ENCODE peak calls at places on chromosomes 12 and 14, in nine cellular contexts. B is NB4, P is fibroblast of mammary gland, L is adrenal gland, C is body of pancreas, S is fibroblast of lung, X is transverse colon, H is gastrocnemius medialis, M is IMR-90. Z is an unnamed sample.

GRCh38 chr14:21917699-21918436 is 244.2 kb upstream of the OR4E1 start:
- DNase-seq in C (peak; percentile 35), M (peak; percentile 41), P (peak; percentile 52), S (peak; percentile 21), H (no peak), L (peak; percentile 27), B (peak; percentile 48), X (peak; percentile 28), Z (no peak)

GRCh38 chr14:87990687-87991086 is 2.3 kb downstream of the GALC start:
- DNase-seq in P (no peak), B (peak; percentile 8), M (no peak), L (peak; percentile 24), X (no peak), C (no peak), H (no peak), S (no peak), Z (peak; percentile 34)

GRCh38 chr14:23406725-23407355 is 1.2 kb downstream of the MYH6 start:
- DNase-seq in M (no peak), L (no peak), C (no peak), S (no peak), P (no peak), X (no peak), B (no peak), H (peak; percentile 77), Z (no peak)

GRCh38 chr12:27284751-27285150 is 40.7 kb downstream of the STK38L start:
- DNase-seq in B (peak; percentile 88), P (peak; percentile 89), H (no peak), M (peak; percentile 85), C (no peak), L (no peak), X (no peak), S (peak; percentile 93), Z (no peak)

GRCh38 chr12:128449146-128449894 is 182.3 kb downstream of the TMEM132C start:
- DNase-seq in M (no peak), H (no peak), C (no peak), L (no peak), P (no peak), X (no peak), B (no peak), S (no peak), Z (no peak)

GRCh38 chr14:62015248-62015647 is 253.0 kb downstream of the SNAPC1 start:
- DNase-seq in H (no peak), X (no peak), C (no peak), L (no peak), M (peak; percentile 45), P (no peak), B (no peak), S (peak; percentile 3), Z (no peak)

GRCh38 chr14:66008631-66009030 is 477.5 kb upstream of the CCDC196 start:
- DNase-seq in L (no peak), X (no peak), H (no peak), P (no peak), B (no peak), S (no peak), M (no peak), C (no peak), Z (no peak)

GRCh38 chr12:19893514-19893913 is 454.2 kb downstream of the AEBP2 start:
- DNase-seq in M (peak; percentile 54), P (peak; percentile 71), S (peak; percentile 55), H (no peak), B (peak; percentile 38), L (no peak), C (no peak), X (no peak), Z (no peak)

GRCh38 chr14:69713976-69714716 is 52.8 kb upstream of the SRSF5 start:
- DNase-seq in M (no peak), B (no peak), L (no peak), P (no peak), S (no peak), X (peak; percentile 32), C (no peak), H (no peak), Z (no peak)

GRCh38 chr14:47208434-47208833 is 467.0 kb downstream of the MDGA2 start:
- DNase-seq in P (no peak), C (no peak), S (no peak), X (no peak), M (no peak), L (no peak), H (no peak), B (no peak), Z (no peak)

GRCh38 chr12:21296751-21297406 is 37.8 kb downstream of the SLCO1A2 start:
- DNase-seq in C (no peak), M (peak; percentile 2), P (peak; percentile 19), S (peak; percentile 8), X (no peak), L (no peak), H (no peak), B (peak; percentile 47), Z (no peak)

GRCh38 chr14:20818861-20819260 is 16.2 kb upstream of the RNASE1 start:
- DNase-seq in X (no peak), M (no peak), H (no peak), C (peak; percentile 54), P (no peak), L (no peak), B (no peak), S (no peak), Z (no peak)

GRCh38 chr12:69154585-69155363 is 84.6 kb upstream of the CPSF6 start:
- DNase-seq in S (peak; percentile 47), C (peak; percentile 79), B (peak; percentile 83), M (peak; percentile 50), P (peak; percentile 72), X (peak; percentile 80), H (peak; percentile 22), L (peak; percentile 79), Z (peak; percentile 45)

GRCh38 chr12:86148071-86148470 is 108.1 kb downstream of the MGAT4C start:
- DNase-seq in X (no peak), M (no peak), C (no peak), L (no peak), B (no peak), S (no peak), P (no peak), H (no peak), Z (no peak)

GRCh38 chr14:70245026-70245425 is 56.3 kb upstream of the SLC8A3 start:
- DNase-seq in B (no peak), C (no peak), X (no peak), M (no peak), P (no peak), L (no peak), S (no peak), H (no peak), Z (no peak)

GRCh38 chr14:54776361-54777001 is 126.1 kb downstream of the GCH1 start:
- DNase-seq in X (peak; percentile 48), P (peak; percentile 28), S (peak; percentile 92), H (peak; percentile 43), B (peak; percentile 85), C (no peak), L (no peak), M (peak; percentile 79), Z (peak; percentile 39)

GRCh38 chr12:51374346-51374745 is 16.9 kb downstream of the GALNT6 start:
- DNase-seq in X (no peak), H (no peak), M (no peak), S (no peak), P (peak; percentile 15), C (no peak), L (no peak), B (no peak), Z (no peak)

DNA sequence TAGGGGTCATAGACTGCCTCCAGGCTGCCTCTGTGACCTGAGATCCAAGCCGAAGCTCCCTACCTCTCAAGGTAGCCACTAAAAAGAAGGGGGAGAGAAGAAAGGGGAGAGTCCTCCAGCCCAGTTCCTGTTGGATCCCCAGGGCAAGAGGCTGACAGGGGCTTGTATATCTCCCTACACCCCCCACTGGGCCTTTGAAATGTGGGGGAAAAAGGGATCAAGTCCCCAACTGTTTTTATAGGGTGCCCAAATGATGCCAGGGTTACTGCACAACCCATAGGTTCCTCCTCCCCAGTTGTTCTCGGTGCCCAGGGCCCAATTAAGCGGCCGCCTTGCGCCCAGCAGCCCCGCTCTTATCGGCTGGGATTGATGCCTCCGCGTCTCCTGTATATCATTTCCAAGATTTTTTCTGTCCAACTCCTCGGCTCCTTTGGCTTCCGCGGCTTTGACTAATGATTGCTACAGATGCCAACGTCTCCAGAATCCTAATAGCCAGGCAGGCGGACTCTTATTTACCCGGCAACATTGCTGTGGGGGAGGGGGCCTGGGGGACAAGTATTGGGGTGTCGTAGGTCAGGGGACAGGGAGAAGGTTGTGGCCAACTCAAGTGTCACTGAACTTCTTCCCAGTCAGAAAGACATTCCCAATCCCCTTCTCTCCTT is 7.6 kb upstream of the HOXC4 start:
- DNase-seq in L (no peak), B (no peak), H (no peak), M (no peak), X (no peak), S (no peak), P (no peak), C (no peak), Z (no peak)
- H3K4me3 ChIP-seq in L (no peak overlapping the region), B (no peak overlapping the region), H (no peak overlapping the region), M (no peak overlapping the region), X (no peak overlapping the region), S (no peak overlapping the region), P (peak overlapping the region; percentile 28), C (no peak overlapping the region), Z (no peak overlapping the region)

GRCh38 chr12:11805680-11806079 is 156.2 kb downstream of the ETV6 start:
- DNase-seq in C (no peak), X (no peak), M (no peak), P (no peak), B (no peak), H (no peak), L (no peak), S (no peak), Z (no peak)

GRCh38 chr12:11807453-11807852 is 158.0 kb downstream of the ETV6 start:
- DNase-seq in X (no peak), M (no peak), C (no peak), S (no peak), H (no peak), B (no peak), P (no peak), L (no peak), Z (no peak)

GRCh38 chr12:11804130-11804529 is 154.7 kb downstream of the ETV6 start:
- DNase-seq in X (no peak), P (no peak), M (no peak), L (no peak), B (no peak), H (no peak), C (no peak), S (no peak), Z (no peak)

GRCh38 chr12:11801643-11802042 is 152.2 kb downstream of the ETV6 start:
- DNase-seq in B (peak; percentile 34), S (no peak), P (no peak), H (no peak), M (no peak), L (no peak), C (no peak), X (no peak), Z (no peak)

GRCh38 chr12:11805043-11805442 is 155.6 kb downstream of the ETV6 start:
- DNase-seq in H (no peak), M (no peak), P (no peak), B (peak; percentile 66), X (no peak), L (no peak), S (no peak), C (no peak), Z (no peak)
- TF ChIP-seq CTCF in H (no peak), M (no peak), P (peak; percentile 20), B (no peak), X (no peak), L (no peak), S (no peak), C (no peak), Z (no peak)

GRCh38 chr14:32434180-32434579 is 105.1 kb downstream of the AKAP6 start:
- DNase-seq in B (no peak), S (no peak), H (no peak), L (no peak), X (peak; percentile 18), M (no peak), P (no peak), C (no peak), Z (no peak)
- H3K4me3 ChIP-seq in B (no peak overlapping the region), S (no peak overlapping the region), H (no peak overlapping the region), L (no peak overlapping the region), X (no peak overlapping the region), M (no peak overlapping the region), P (no peak overlapping the region), C (no peak overlapping the region), Z (no peak overlapping the region)

GRCh38 chr12:122421815-122422737 is at the start of gene CLIP1:
- DNase-seq in M (peak; percentile 65), B (peak; percentile 84), P (peak; percentile 63), C (peak; percentile 76), X (peak; percentile 70), S (peak; percentile 67), H (peak; percentile 83), L (peak; percentile 67), Z (peak; percentile 93)
- TF ChIP-seq CTCF in M (peak; percentile 53), B (peak; percentile 46), P (peak; percentile 27), C (peak; percentile 32), X (peak; percentile 48), S (peak; percentile 33), H (peak; percentile 50), L (peak; percentile 39), Z (no peak)